ENCODE peak calls at places on chromosomes 16 and 17, in five cellular contexts. One of them, this sample, is unnamed.

GRCh38 chr17:64188088-64188487 is 58.1 kb upstream of the ERN1 start:
- DNase-seq in HCT116: no peak
- DNase-seq in H1: no peak
- DNase-seq in GM12878: no peak
- DNase-seq in K562: no peak
- DNase-seq in this sample: no peak

GRCh38 chr17:31688704-31689103 is 170.3 kb downstream of the COPRS start:
- DNase-seq in HCT116: no peak
- DNase-seq in H1: no peak
- DNase-seq in GM12878: no peak
- DNase-seq in K562: no peak
- DNase-seq in this sample: no peak

GRCh38 chr16:50587543-50587942 is 39.3 kb downstream of the NKD1 start:
- DNase-seq in HCT116: no peak
- DNase-seq in H1: no peak
- DNase-seq in GM12878: no peak
- DNase-seq in K562: no peak
- DNase-seq in this sample: no peak

GRCh38 chr17:21034350-21035235 is 8.2 kb downstream of the USP22 start:
- DNase-seq in HCT116: no peak
- DNase-seq in H1: no peak
- DNase-seq in GM12878: peak; percentile 38
- DNase-seq in K562: peak; percentile 25
- DNase-seq in this sample: no peak

GRCh38 chr17:39677581-39678339 is 9.5 kb downstream of the PNMT start:
- DNase-seq in HCT116: no peak
- DNase-seq in H1: no peak
- DNase-seq in GM12878: no peak
- DNase-seq in K562: no peak
- DNase-seq in this sample: no peak

GRCh38 chr17:30021708-30022317 is 80.4 kb downstream of the EFCAB5 start:
- DNase-seq in HCT116: peak; percentile 37
- DNase-seq in H1: no peak
- DNase-seq in GM12878: no peak
- DNase-seq in K562: peak; percentile 57
- DNase-seq in this sample: peak; percentile 34

GRCh38 chr17:55410722-55411462 is 10.7 kb downstream of the MMD start:
- DNase-seq in HCT116: no peak
- DNase-seq in H1: no peak
- DNase-seq in GM12878: no peak
- DNase-seq in K562: no peak
- DNase-seq in this sample: peak; percentile 55

GRCh38 chr17:47803201-47803600 is 18.4 kb downstream of the OSBPL7 start:
- DNase-seq in HCT116: no peak
- DNase-seq in H1: no peak
- DNase-seq in GM12878: no peak
- DNase-seq in K562: no peak
- DNase-seq in this sample: no peak

GRCh38 chr16:66266436-66267286 is 99.8 kb upstream of the CDH5 start:
- DNase-seq in HCT116: no peak
- DNase-seq in H1: no peak
- DNase-seq in GM12878: no peak
- DNase-seq in K562: no peak
- DNase-seq in this sample: no peak

GRCh38 chr16:68866933-68867332 is 23.6 kb downstream of the TANGO6 start:
- DNase-seq in HCT116: no peak
- DNase-seq in H1: no peak
- DNase-seq in GM12878: no peak
- DNase-seq in K562: no peak
- DNase-seq in this sample: no peak

GRCh38 chr17:1216209-1216937 is 36.6 kb upstream of the ABR start:
- DNase-seq in HCT116: no peak
- DNase-seq in H1: no peak
- DNase-seq in GM12878: no peak
- DNase-seq in K562: no peak
- DNase-seq in this sample: no peak

GRCh38 chr17:67285360-67285759 is 40.4 kb upstream of the HELZ start:
- DNase-seq in HCT116: no peak
- DNase-seq in H1: no peak
- DNase-seq in GM12878: no peak
- DNase-seq in K562: no peak
- DNase-seq in this sample: no peak

GRCh38 chr17:80848449-80849102 is 143.1 kb upstream of the CHMP6 start:
- DNase-seq in HCT116: no peak
- DNase-seq in H1: no peak
- DNase-seq in GM12878: no peak
- DNase-seq in K562: no peak
- DNase-seq in this sample: no peak

GRCh38 chr17:29076722-29077121 is 33.8 kb downstream of the PIPOX start:
- DNase-seq in HCT116: no peak
- DNase-seq in H1: no peak
- DNase-seq in GM12878: no peak
- DNase-seq in K562: no peak
- DNase-seq in this sample: no peak

GRCh38 chr17:73798111-73798748 is 154.0 kb upstream of the SDK2 start:
- DNase-seq in HCT116: no peak
- DNase-seq in H1: no peak
- DNase-seq in GM12878: no peak
- DNase-seq in K562: peak; percentile 23
- DNase-seq in this sample: peak; percentile 100

GRCh38 chr17:75602644-75603043 is 15.0 kb downstream of the MYO15B start:
- DNase-seq in HCT116: no peak
- DNase-seq in H1: no peak
- DNase-seq in GM12878: no peak
- DNase-seq in K562: no peak
- DNase-seq in this sample: no peak

GRCh38 chr17:28724500-28725165 is 1.4 kb downstream of the TLCD1 start:
- DNase-seq in HCT116: no peak
- DNase-seq in H1: no peak
- DNase-seq in GM12878: no peak
- DNase-seq in K562: peak; percentile 62
- DNase-seq in this sample: no peak

GRCh38 chr17:72940511-72940910 is 152.0 kb downstream of the SLC39A11 start:
- DNase-seq in HCT116: no peak
- DNase-seq in H1: no peak
- DNase-seq in GM12878: no peak
- DNase-seq in K562: no peak
- DNase-seq in this sample: no peak

GRCh38 chr16:15507299-15507958 is 73.0 kb downstream of the BMERB1 start:
- DNase-seq in HCT116: no peak
- DNase-seq in H1: no peak
- DNase-seq in GM12878: no peak
- DNase-seq in K562: no peak
- DNase-seq in this sample: no peak

GRCh38 chr17:64190468-64190867 is 60.5 kb upstream of the ERN1 start:
- DNase-seq in HCT116: no peak
- DNase-seq in H1: no peak
- DNase-seq in GM12878: no peak
- DNase-seq in K562: no peak
- DNase-seq in this sample: no peak

GRCh38 chr17:30961213-30962188 is 9.3 kb upstream of the RNF135 start:
- DNase-seq in HCT116: no peak
- DNase-seq in H1: no peak
- DNase-seq in GM12878: peak; percentile 76
- DNase-seq in K562: no peak
- DNase-seq in this sample: no peak

GRCh38 chr17:73278049-73278464 is 16.4 kb upstream of the CPSF4L start:
- DNase-seq in HCT116: no peak
- DNase-seq in H1: no peak
- DNase-seq in GM12878: no peak
- DNase-seq in K562: no peak
- DNase-seq in this sample: peak; percentile 96

GRCh38 chr16:10599626-10600025 is 19.2 kb upstream of the EMP2 start:
- DNase-seq in HCT116: no peak
- DNase-seq in H1: no peak
- DNase-seq in GM12878: no peak
- DNase-seq in K562: no peak
- DNase-seq in this sample: no peak

GRCh38 chr17:80362428-80363119 is 52.4 kb upstream of the ENDOV start:
- DNase-seq in HCT116: no peak
- DNase-seq in H1: no peak
- DNase-seq in GM12878: no peak
- DNase-seq in K562: peak; percentile 56
- DNase-seq in this sample: no peak

GRCh38 chr16:67296422-67296821 is 17.1 kb downstream of the PLEKHG4 start:
- DNase-seq in HCT116: no peak
- DNase-seq in H1: no peak
- DNase-seq in GM12878: no peak
- DNase-seq in K562: no peak
- DNase-seq in this sample: no peak

GRCh38 chr17:40063034-40063765 is 435 bp downstream of the THRA start:
- DNase-seq in HCT116: no peak
- DNase-seq in H1: no peak
- DNase-seq in GM12878: no peak
- DNase-seq in K562: peak; percentile 58
- DNase-seq in this sample: peak; percentile 41

GRCh38 chr17:55351027-55351625 is 70.5 kb downstream of the MMD start:
- DNase-seq in HCT116: no peak
- DNase-seq in H1: no peak
- DNase-seq in GM12878: no peak
- DNase-seq in K562: no peak
- DNase-seq in this sample: no peak

GRCh38 chr16:1839554-1839953 is 12.5 kb downstream of the FAHD1 start:
- DNase-seq in HCT116: no peak
- DNase-seq in H1: no peak
- DNase-seq in GM12878: no peak
- DNase-seq in K562: no peak
- DNase-seq in this sample: no peak

GRCh38 chr16:2260250-2260649 is 7.7 kb downstream of the RNPS1 start:
- DNase-seq in HCT116: no peak
- DNase-seq in H1: no peak
- DNase-seq in GM12878: no peak
- DNase-seq in K562: no peak
- DNase-seq in this sample: no peak

GRCh38 chr16:23821467-23821866 is 14.3 kb upstream of the PRKCB start:
- DNase-seq in HCT116: no peak
- DNase-seq in H1: no peak
- DNase-seq in GM12878: no peak
- DNase-seq in K562: no peak
- DNase-seq in this sample: no peak

GRCh38 chr16:67857547-67858233 is 10.2 kb upstream of the CENPT start:
- DNase-seq in HCT116: no peak
- DNase-seq in H1: no peak
- DNase-seq in GM12878: no peak
- DNase-seq in K562: peak; percentile 76
- DNase-seq in this sample: peak; percentile 96

GRCh38 chr16:64481497-64481896 is 640.4 kb downstream of the CDH11 start:
- DNase-seq in HCT116: no peak
- DNase-seq in H1: no peak
- DNase-seq in GM12878: no peak
- DNase-seq in K562: no peak
- DNase-seq in this sample: no peak

GRCh38 chr16:1125471-1125870 is 27.4 kb upstream of the CACNA1H start:
- DNase-seq in HCT116: peak; percentile 43
- DNase-seq in H1: no peak
- DNase-seq in GM12878: no peak
- DNase-seq in K562: peak; percentile 46
- DNase-seq in this sample: no peak

GRCh38 chr17:46772013-46772878 is 46.2 kb downstream of the WNT3 start:
- DNase-seq in HCT116: no peak
- DNase-seq in H1: peak; percentile 86
- DNase-seq in GM12878: no peak
- DNase-seq in K562: peak; percentile 63
- DNase-seq in this sample: peak; percentile 57

GRCh38 chr16:27448531-27449433 is 46.8 kb downstream of the IL21R start:
- DNase-seq in HCT116: no peak
- DNase-seq in H1: no peak
- DNase-seq in GM12878: no peak
- DNase-seq in K562: no peak
- DNase-seq in this sample: peak; percentile 29

GRCh38 chr16:72856797-72857196 is 191.1 kb downstream of the ZFHX3 start:
- DNase-seq in HCT116: no peak
- DNase-seq in H1: no peak
- DNase-seq in GM12878: no peak
- DNase-seq in K562: no peak
- DNase-seq in this sample: peak; percentile 53

GRCh38 chr17:57340160-57340981 is 84.0 kb downstream of the MSI2 start:
- DNase-seq in HCT116: no peak
- DNase-seq in H1: no peak
- DNase-seq in GM12878: no peak
- DNase-seq in K562: peak; percentile 64
- DNase-seq in this sample: no peak
- TF ChIP-seq ATF3 in HCT116: no peak
- TF ChIP-seq ATF3 in H1: no peak
- TF ChIP-seq ATF3 in GM12878: no peak
- TF ChIP-seq ATF3 in K562: no peak
- TF ChIP-seq ATF3 in this sample: no peak

DNA sequence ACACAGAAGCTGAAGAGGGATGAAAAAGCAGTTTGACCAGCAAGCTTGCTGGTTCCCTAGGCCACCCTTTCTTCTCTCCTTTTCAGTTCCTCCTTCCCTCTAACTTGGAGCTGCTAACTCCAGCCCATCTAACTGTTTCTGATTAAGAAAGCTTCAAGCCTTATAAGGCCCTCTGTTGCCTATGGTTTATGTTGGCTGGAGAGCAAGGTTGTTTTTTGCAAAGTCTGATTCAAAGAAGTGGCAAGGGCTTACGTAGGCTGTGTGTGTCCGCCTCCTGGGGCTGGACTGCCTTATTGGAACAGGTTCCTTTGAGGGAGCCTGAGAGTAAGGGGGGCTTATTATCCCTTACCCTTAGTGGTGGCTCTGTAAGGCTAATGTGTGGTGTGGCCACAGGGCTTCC is 7.1 kb downstream of the AKAP1 start:
- DNase-seq in HCT116: no peak
- DNase-seq in H1: no peak
- DNase-seq in GM12878: no peak
- DNase-seq in K562: no peak
- DNase-seq in this sample: no peak
- TF ChIP-seq POLR2AphosphoS5 in HCT116: no peak
- TF ChIP-seq POLR2AphosphoS5 in H1: no peak
- TF ChIP-seq POLR2AphosphoS5 in GM12878: no peak
- TF ChIP-seq POLR2AphosphoS5 in K562: no peak
- TF ChIP-seq POLR2AphosphoS5 in this sample: no peak

GRCh38 chr16:80198995-80199299 is 341.8 kb upstream of the DYNLRB2 start:
- DNase-seq in HCT116: no peak
- DNase-seq in H1: no peak
- DNase-seq in GM12878: no peak
- DNase-seq in K562: no peak
- DNase-seq in this sample: no peak
- TF ChIP-seq ATF3 in HCT116: no peak
- TF ChIP-seq ATF3 in H1: no peak
- TF ChIP-seq ATF3 in GM12878: no peak
- TF ChIP-seq ATF3 in K562: no peak
- TF ChIP-seq ATF3 in this sample: no peak

GRCh38 chr17:43530303-43531081 is 15.6 kb downstream of the ETV4 start:
- DNase-seq in HCT116: peak; percentile 37
- DNase-seq in H1: peak; percentile 99
- DNase-seq in GM12878: no peak
- DNase-seq in K562: peak; percentile 89
- DNase-seq in this sample: peak; percentile 100
- TF ChIP-seq POLR2AphosphoS5 in HCT116: no peak
- TF ChIP-seq POLR2AphosphoS5 in H1: peak; percentile 35
- TF ChIP-seq POLR2AphosphoS5 in GM12878: no peak
- TF ChIP-seq POLR2AphosphoS5 in K562: peak; percentile 40
- TF ChIP-seq POLR2AphosphoS5 in this sample: peak; percentile 76